ENCODE peak calls at places on chromosome 12, in seven cellular contexts. V is mucosa of descending colon, C is left lung, Z is stomach, X is IMR-90, T is lower lobe of right lung, Q is BJ. N is an unnamed sample.

GRCh38 chr12:70367268-70368141 is 1.4 kb downstream of the KCNMB4 start:
- DNase-seq in Q (no peak), X (peak; percentile 11), Z (no peak), T (no peak), V (no peak), C (no peak), N (no peak)

GRCh38 chr12:46373303-46374182 is 970 bp upstream of the SLC38A2 start:
- DNase-seq in V (peak; percentile 73), Z (peak; percentile 51), X (peak; percentile 68), Q (no peak), T (peak; percentile 69), C (peak; percentile 88), N (peak; percentile 48)

GRCh38 chr12:51424094-51424661 is 453 bp upstream of the SLC4A8 start:
- DNase-seq in T (no peak), V (no peak), Z (no peak), C (no peak), Q (peak; percentile 33), X (no peak), N (no peak)

GRCh38 chr12:12749433-12749832 is 32.3 kb downstream of the CDKN1B start:
- DNase-seq in Q (no peak), C (no peak), Z (no peak), X (no peak), T (no peak), V (no peak), N (no peak)

GRCh38 chr12:67111182-67111581 is 158.0 kb upstream of the CAND1 start:
- DNase-seq in Z (no peak), X (no peak), T (no peak), Q (no peak), V (no peak), C (no peak), N (no peak)

GRCh38 chr12:64532734-64533351 is 77.5 kb upstream of the RASSF3 start:
- DNase-seq in X (no peak), C (no peak), Z (no peak), T (no peak), V (no peak), Q (no peak), N (no peak)

GRCh38 chr12:115438314-115438713 is 754.3 kb upstream of the TBX3 start:
- DNase-seq in Q (no peak), T (no peak), Z (no peak), X (no peak), V (no peak), C (no peak), N (peak; percentile 18)

GRCh38 chr12:108722463-108722862 is 8.9 kb downstream of the CORO1C start:
- DNase-seq in V (no peak), Q (no peak), X (no peak), Z (no peak), C (no peak), T (no peak), N (no peak)

GRCh38 chr12:94359761-94360160 is 99.9 kb downstream of the CEP83 start:
- DNase-seq in T (no peak), Z (no peak), X (no peak), C (no peak), V (no peak), Q (no peak), N (no peak)

GRCh38 chr12:71070416-71071155 is 87.2 kb downstream of the TSPAN8 start:
- DNase-seq in V (no peak), C (no peak), Q (no peak), Z (no peak), T (no peak), X (no peak), N (no peak)

GRCh38 chr12:119444462-119445044 is 110.0 kb downstream of the CCDC60 start:
- DNase-seq in Z (peak; percentile 38), X (no peak), C (no peak), T (peak; percentile 46), V (no peak), Q (no peak), N (peak; percentile 83)

GRCh38 chr12:124928095-124928911 is 13.9 kb upstream of the UBC start:
- DNase-seq in X (peak; percentile 91), V (peak; percentile 92), T (peak; percentile 91), C (peak; percentile 95), Z (peak; percentile 81), Q (no peak), N (peak; percentile 78)

GRCh38 chr12:127677537-127678131 is 589.3 kb upstream of the TMEM132C start:
- DNase-seq in Q (peak; percentile 41), Z (peak; percentile 77), V (no peak), T (peak; percentile 54), C (no peak), X (peak; percentile 70), N (peak; percentile 71)

GRCh38 chr12:77062846-77063461 is 2.4 kb downstream of the E2F7 start:
- DNase-seq in V (no peak), T (no peak), Q (no peak), Z (peak; percentile 54), C (no peak), X (peak; percentile 87), N (peak; percentile 83)

GRCh38 chr12:129790930-129791329 is 112.9 kb downstream of the TMEM132D start:
- DNase-seq in V (no peak), C (no peak), X (no peak), T (no peak), Z (no peak), Q (no peak), N (no peak)

GRCh38 chr12:920676-921075 is 28.8 kb downstream of the RAD52 start:
- DNase-seq in C (no peak), X (no peak), V (no peak), Q (no peak), T (no peak), Z (no peak), N (no peak)

GRCh38 chr12:106986625-106987389 is at the start of gene MTERF2:
- DNase-seq in T (peak; percentile 93), X (peak; percentile 90), Z (peak; percentile 93), Q (peak; percentile 70), V (peak; percentile 92), C (peak; percentile 95), N (peak; percentile 93)

GRCh38 chr12:128813392-128813791 is 10.4 kb downstream of the SLC15A4 start:
- DNase-seq in C (no peak), Z (peak; percentile 15), X (no peak), T (no peak), V (no peak), Q (no peak), N (no peak)

GRCh38 chr12:28704477-28705169 is 444.5 kb upstream of the FAR2 start:
- DNase-seq in X (peak; percentile 16), Q (peak; percentile 20), C (no peak), V (no peak), T (no peak), Z (no peak), N (no peak)

GRCh38 chr12:49587174-49587908 is 18.1 kb downstream of the FAM186B start:
- DNase-seq in C (no peak), V (no peak), T (no peak), Z (no peak), Q (no peak), X (no peak), N (no peak)
- H3K4me3 ChIP-seq in C (no peak overlapping the region), V (no peak overlapping the region), T (no peak overlapping the region), Z (no peak overlapping the region), Q (no peak overlapping the region), X (no peak overlapping the region), N (no peak overlapping the region)

GRCh38 chr12:57429473-57430116 is 1.2 kb downstream of the R3HDM2 start:
- DNase-seq in X (peak; percentile 13), Q (no peak), V (no peak), T (no peak), C (no peak), Z (no peak), N (peak; percentile 13)

GRCh38 chr12:57430931-57431566 is at the start of gene R3HDM2:
- DNase-seq in Q (no peak), T (peak; percentile 98), V (peak; percentile 98), X (peak; percentile 96), C (peak; percentile 99), Z (peak; percentile 98), N (peak; percentile 98)

GRCh38 chr12:57428965-57429364 is 1.9 kb downstream of the R3HDM2 start:
- DNase-seq in Q (no peak), Z (no peak), C (no peak), V (no peak), T (no peak), X (no peak), N (no peak)

GRCh38 chr12:57433370-57433769 is 1.2 kb upstream of the INHBC start:
- DNase-seq in T (no peak), C (no peak), Q (no peak), Z (peak; percentile 3), V (no peak), X (no peak), N (no peak)

DNA sequence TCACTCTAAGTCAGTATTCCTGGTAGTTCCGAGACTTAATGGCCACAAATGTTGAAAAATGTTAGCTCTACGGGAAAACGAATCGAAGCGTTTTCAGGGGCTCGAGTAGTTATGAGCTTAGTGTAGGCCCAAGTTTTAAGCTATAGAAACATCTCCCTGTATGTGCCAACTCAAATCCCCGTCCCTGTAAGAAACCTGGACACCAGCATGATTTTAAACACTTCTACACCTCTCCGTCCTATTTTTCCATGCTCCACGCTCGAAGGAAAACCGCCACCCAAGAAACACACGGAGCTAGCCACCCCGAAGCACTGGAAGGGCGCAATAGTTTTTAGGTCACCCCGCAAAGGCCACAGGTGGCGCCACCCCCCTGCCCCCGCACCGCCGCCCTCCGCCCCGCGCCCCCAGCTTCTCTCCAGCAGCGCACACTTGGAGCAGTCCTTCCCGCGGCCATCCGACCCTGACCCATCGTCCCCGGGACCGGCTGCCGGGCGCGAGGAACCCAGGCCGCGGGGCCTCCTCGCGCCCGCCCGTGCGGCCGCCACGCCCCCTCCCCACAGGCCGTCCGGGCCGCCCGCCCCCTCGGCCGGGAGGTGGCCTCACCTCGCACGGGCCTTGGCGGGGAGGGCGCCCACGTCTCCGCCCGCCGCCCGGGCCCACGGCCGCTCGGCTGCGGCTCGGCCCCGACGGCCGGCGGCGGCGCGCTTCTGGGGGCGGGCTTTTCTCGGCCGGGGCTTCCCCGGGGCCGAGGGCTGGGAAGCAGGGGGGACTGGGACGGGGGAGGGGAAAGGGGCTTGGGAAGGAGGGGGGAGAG is 519 bp downstream of the R3HDM2 start:
- DNase-seq in C (peak; percentile 90), X (peak; percentile 34), T (peak; percentile 69), Z (peak; percentile 47), V (peak; percentile 69), Q (no peak), N (no peak)
- TF ChIP-seq CTCF in C (no peak), X (no peak), T (no peak), Z (no peak), V (no peak), Q (no peak), N (peak; percentile 12)

DNA sequence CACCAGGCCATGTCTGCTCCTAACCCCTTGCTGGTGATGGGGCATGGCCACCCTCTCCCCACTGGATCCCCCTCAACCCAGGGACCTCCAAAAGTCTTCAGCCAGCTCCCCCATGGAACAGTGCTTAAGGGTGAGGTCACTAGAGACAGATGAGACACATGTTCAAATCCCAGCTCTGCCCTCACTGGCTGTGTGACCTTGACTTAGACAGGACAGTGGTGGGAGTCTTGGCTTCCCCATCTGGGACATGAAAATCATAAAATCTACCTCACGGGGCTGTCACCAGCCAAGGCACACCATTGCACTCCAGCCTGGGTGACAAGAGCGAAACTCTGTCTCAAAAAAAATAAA is 10.9 kb downstream of the RHOF start:
- DNase-seq in V (no peak), X (no peak), Z (no peak), Q (no peak), T (no peak), C (no peak), N (no peak)
- H3K4me3 ChIP-seq in V (no peak overlapping the region), X (no peak overlapping the region), Z (no peak overlapping the region), Q (no peak overlapping the region), T (no peak overlapping the region), C (no peak overlapping the region), N (peak overlapping the region; percentile 39)

DNA sequence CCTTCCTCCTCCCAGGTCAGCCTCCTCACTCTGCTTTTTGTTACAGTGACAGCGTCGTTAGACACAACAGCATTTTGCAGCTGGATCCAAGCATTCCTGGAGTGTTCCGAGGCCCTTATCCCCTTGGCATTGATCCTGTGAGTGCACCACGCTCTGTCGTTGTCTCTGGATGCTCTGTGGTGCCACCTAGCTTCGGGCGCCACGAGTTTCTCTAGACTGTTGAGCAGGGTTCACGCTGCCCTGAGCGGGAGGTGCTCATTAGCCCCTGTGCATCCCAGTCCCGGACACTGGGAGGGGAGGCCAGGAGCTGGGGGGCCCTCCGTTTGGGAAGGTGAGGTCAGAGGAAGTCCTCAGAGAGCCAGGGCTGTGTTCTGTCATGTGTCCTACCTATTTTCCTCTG is 17.3 kb upstream of the DNAH10 start:
- DNase-seq in V (no peak), C (no peak), Z (no peak), Q (no peak), X (no peak), T (no peak), N (no peak)
- TF ChIP-seq CTCF in V (no peak), C (no peak), Z (no peak), Q (no peak), X (no peak), T (no peak), N (no peak)